ENCODE peak calls at places on chromosomes 6 and 20, in six cellular contexts. E is activated B cell treated with CpG ODN at 0.5 μM for 24 hours; R is astrocyte of the spinal cord; X is fibroblast of villous mesenchyme; Z is glutamatergic neuron; M is CD8-positive, alpha-beta T cell. N is an unnamed sample.

GRCh38 chr6:149140910-149141290 is 176.6 kb upstream of the TAB2 start:
- DNase-seq in E (no peak), Z (no peak), X (no peak), M (no peak), R (no peak), N (no peak)

GRCh38 chr6:27814665-27815424 is 97.4 kb downstream of the OR2B2 start:
- DNase-seq in R (peak), X (peak), M (no peak), Z (peak), E (no peak), N (peak)

GRCh38 chr6:7993952-7994351 is 70.2 kb downstream of the BLOC1S5 start:
- DNase-seq in M (no peak), R (no peak), Z (no peak), X (no peak), E (no peak), N (no peak)

GRCh38 chr20:25418779-25419178 is 11.3 kb downstream of the GINS1 start:
- DNase-seq in M (no peak), X (peak), Z (no peak), E (no peak), R (no peak), N (no peak)

GRCh38 chr6:106125925-106126435 is 39.8 kb downstream of the PRDM1 start:
- DNase-seq in Z (no peak), R (no peak), E (no peak), M (no peak), X (no peak), N (no peak)

GRCh38 chr6:11852061-11852619 is 73.5 kb upstream of the ADTRP start:
- DNase-seq in E (no peak), M (no peak), Z (no peak), X (no peak), R (no peak), N (no peak)

GRCh38 chr6:108524528-108525218 is 36.0 kb upstream of the FOXO3 start:
- DNase-seq in X (no peak), R (peak), E (no peak), Z (no peak), M (no peak), N (no peak)

GRCh38 chr6:11622156-11622555 is 84.6 kb downstream of the TMEM170B start:
- DNase-seq in M (no peak), R (no peak), E (no peak), X (peak), Z (no peak), N (no peak)

GRCh38 chr6:105568121-105568520 is 165.2 kb upstream of the PREP start:
- DNase-seq in R (no peak), E (no peak), Z (no peak), X (no peak), M (no peak), N (no peak)

GRCh38 chr6:170034294-170034693 is 256.6 kb downstream of the DLL1 start:
- DNase-seq in X (no peak), R (no peak), E (peak), M (no peak), Z (peak), N (no peak)

GRCh38 chr6:81023007-81023582 is 729.4 kb downstream of the TENT5A start:
- DNase-seq in Z (no peak), R (peak), X (peak), M (no peak), E (no peak), N (no peak)

GRCh38 chr6:38907264-38907663 is 141.3 kb upstream of the GLP1R start:
- DNase-seq in R (no peak), X (no peak), E (no peak), Z (no peak), M (no peak), N (no peak)

GRCh38 chr20:41135888-41136243 is 1.5 kb upstream of the PLCG1 start:
- DNase-seq in X (no peak), Z (no peak), M (no peak), E (no peak), R (no peak), N (no peak)

GRCh38 chr6:1473166-1473565 is 83.8 kb downstream of the FOXF2 start:
- DNase-seq in X (no peak), E (no peak), R (no peak), M (no peak), Z (no peak), N (no peak)

GRCh38 chr20:23566199-23566932 is 1.9 kb downstream of the CST9L start:
- DNase-seq in Z (no peak), M (no peak), X (no peak), E (no peak), R (no peak), N (no peak)

DNA sequence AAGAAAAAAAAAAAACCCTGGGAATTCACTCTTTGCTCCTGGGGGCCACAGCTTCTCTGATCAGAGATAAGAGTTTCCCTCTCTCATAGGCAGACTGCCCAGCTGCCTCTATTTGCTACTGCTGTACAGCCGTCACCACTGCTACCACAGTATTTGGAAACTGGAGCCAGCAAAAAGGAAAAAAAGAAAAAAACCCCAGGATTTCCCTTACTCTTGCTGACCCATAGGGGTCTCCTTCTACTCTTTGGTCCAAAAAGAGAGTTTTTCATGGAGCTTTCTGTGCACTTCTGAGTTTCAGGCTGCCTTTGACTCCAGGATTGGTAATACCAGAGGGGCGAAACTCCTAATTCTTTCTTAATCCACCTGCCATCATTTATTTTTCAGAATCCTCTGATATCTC is 89.7 kb downstream of the MDGA1 start:
- DNase-seq in R (peak), Z (no peak), M (no peak), E (no peak), X (peak), N (no peak)
- TF ChIP-seq CTCF in R (peak), Z (peak), M (no peak), E (no peak), X (peak), N (peak)

GRCh38 chr20:2816583-2817340 is 598 bp downstream of the TMEM239 start:
- DNase-seq in R (no peak), M (no peak), X (no peak), E (no peak), Z (no peak), N (no peak)
- TF ChIP-seq CTCF in R (no peak), M (no peak), X (no peak), E (no peak), Z (no peak), N (no peak)

GRCh38 chr6:37021356-37022129 is 16.1 kb downstream of the FGD2 start:
- DNase-seq in R (peak), M (peak), E (no peak), Z (no peak), X (peak), N (no peak)
- TF ChIP-seq CTCF in R (peak), M (peak), E (no peak), Z (no peak), X (peak), N (peak)

DNA sequence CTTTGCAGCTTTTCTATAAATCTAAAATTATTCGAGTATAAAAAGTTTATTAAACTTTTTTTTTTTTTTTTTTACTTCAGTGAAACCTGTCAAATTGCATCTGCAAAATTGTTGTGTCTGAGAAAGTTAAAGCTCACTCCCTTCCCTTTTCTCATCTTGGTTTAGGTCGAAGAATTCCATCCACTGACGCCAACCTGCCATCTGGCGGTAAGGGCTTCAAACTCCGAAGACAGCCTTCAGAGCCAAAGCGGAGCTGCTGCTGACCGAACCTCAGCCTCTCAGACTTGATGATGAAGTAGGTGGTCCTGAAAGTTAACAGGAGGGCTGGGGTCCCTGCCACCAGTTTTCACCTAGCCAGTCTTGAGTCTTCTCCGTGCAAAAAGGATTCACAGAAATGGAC is 29.6 kb upstream of the VAPB start:
- DNase-seq in R (no peak), E (no peak), Z (no peak), M (no peak), X (peak), N (no peak)
- TF ChIP-seq CTCF in R (peak), E (no peak), Z (no peak), M (no peak), X (no peak), N (no peak)

GRCh38 chr6:165726290-165726875 is 63.3 kb upstream of the PDE10A start:
- DNase-seq in R (no peak), X (no peak), E (no peak), Z (no peak), M (no peak), N (no peak)

GRCh38 chr6:165726915-165727314 is 63.9 kb upstream of the PDE10A start:
- DNase-seq in Z (no peak), R (peak), M (no peak), E (no peak), X (peak), N (no peak)

GRCh38 chr6:165728196-165728595 is 65.2 kb upstream of the PDE10A start:
- DNase-seq in X (no peak), E (no peak), R (no peak), M (no peak), Z (no peak), N (no peak)

GRCh38 chr6:165732696-165733486 is 69.8 kb upstream of the PDE10A start:
- DNase-seq in M (no peak), E (no peak), Z (no peak), R (no peak), X (no peak), N (no peak)

DNA sequence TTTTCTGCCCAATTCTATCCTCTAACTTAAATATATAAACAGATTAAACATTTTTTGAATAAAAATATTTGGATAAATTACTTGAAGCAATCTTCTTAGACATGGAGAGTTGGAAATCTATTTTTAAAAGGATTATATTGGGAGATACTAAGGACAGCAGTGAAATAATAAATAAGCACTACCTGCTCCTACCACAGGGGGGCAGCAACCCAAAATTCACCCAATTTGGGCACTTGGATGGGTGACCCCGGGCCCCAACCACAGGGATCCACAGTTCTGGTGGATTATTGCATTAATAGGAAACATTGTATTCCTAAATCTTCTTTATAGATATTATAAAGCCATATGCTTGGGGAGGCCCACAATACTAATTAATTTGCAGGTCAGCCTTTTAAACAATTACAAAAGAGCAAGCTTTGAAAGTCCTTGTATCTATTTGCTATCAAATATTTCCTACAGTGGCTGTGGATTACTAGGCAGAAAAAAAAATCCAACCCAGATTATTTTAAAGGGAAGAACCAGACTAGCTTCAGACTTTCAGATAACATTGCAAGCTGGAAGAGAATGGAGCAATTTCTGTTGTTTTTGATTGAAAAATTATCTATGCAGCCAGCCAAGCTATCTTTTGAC is 66.4 kb upstream of the PDE10A start:
- DNase-seq in Z (peak), M (no peak), X (peak), E (no peak), R (peak), N (peak)
- TF ChIP-seq CTCF in Z (peak), M (peak), X (peak), E (no peak), R (peak), N (peak)

GRCh38 chr6:144305985-144306384 is 20.9 kb downstream of the UTRN start:
- DNase-seq in X (peak), M (no peak), R (peak), Z (no peak), E (no peak), N (no peak)
- TF ChIP-seq CTCF in X (no peak), M (no peak), R (no peak), Z (no peak), E (no peak), N (no peak)

GRCh38 chr20:44576297-44576696 is 6.1 kb upstream of the PKIG start:
- DNase-seq in Z (no peak), M (no peak), R (peak), E (no peak), X (peak), N (no peak)
- TF ChIP-seq CTCF in Z (no peak), M (no peak), R (peak), E (no peak), X (peak), N (no peak)

GRCh38 chr6:9523462-9523861 is 891.4 kb downstream of the TFAP2A start:
- DNase-seq in R (peak), X (peak), Z (no peak), M (no peak), E (no peak), N (no peak)
- TF ChIP-seq CTCF in R (no peak), X (no peak), Z (no peak), M (no peak), E (no peak), N (no peak)

GRCh38 chr6:12884983-12885382 is 168.4 kb downstream of the PHACTR1 start:
- DNase-seq in E (no peak), R (no peak), M (no peak), X (no peak), Z (no peak), N (no peak)

GRCh38 chr6:12886961-12887775 is 170.6 kb downstream of the PHACTR1 start:
- DNase-seq in M (no peak), X (no peak), Z (no peak), R (peak), E (no peak), N (no peak)

GRCh38 chr6:12878741-12879140 is 162.2 kb downstream of the PHACTR1 start:
- DNase-seq in E (no peak), M (no peak), X (no peak), R (no peak), Z (no peak), N (no peak)

DNA sequence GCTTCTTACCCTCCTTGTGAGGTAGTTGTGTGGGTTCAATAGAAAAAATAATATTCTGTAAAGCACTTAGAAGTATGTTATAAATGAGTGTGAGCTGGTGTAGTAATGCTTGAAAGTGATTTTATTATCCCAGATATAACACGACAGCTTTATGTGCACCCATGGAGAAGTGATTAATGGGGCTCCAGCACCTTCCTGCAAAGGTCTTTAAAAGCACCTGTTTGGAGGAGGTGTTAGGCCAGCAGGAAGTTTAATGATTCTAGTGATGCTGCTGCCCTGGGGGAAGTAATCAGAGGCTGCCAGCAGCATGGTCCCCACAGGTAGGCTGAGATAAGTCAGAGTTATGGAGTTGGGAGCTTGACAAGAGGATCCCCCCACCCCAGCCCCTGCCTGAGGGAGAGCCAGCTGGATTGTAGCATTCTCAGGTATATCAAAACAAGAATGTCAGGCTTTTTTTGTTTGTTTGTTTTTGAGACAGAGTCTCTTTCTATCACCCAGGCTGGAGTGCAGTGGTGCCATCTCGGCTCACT is 166.3 kb downstream of the PHACTR1 start:
- DNase-seq in X (no peak), M (no peak), Z (no peak), E (no peak), R (no peak), N (no peak)
- TF ChIP-seq CTCF in X (no peak), M (no peak), Z (no peak), E (no peak), R (no peak), N (no peak)

GRCh38 chr20:53020834-53021233 is 48.7 kb downstream of the TSHZ2 start:
- DNase-seq in R (no peak), X (no peak), E (no peak), M (no peak), Z (no peak), N (no peak)
- TF ChIP-seq CTCF in R (no peak), X (no peak), E (no peak), M (no peak), Z (no peak), N (no peak)

N was measured in neural crest cell.